ENCODE peak calls at places on chromosomes 7 and 10, in five cellular contexts. One of them, this sample, is unnamed.

GRCh38 chr7:121953164-121953563 is 80.2 kb downstream of the PTPRZ1 start:
- DNase-seq in neuronal stem cell: no peak
- DNase-seq in IMR-90: no peak
- DNase-seq in mesenchymal stem cell: no peak
- DNase-seq in H1: no peak
- DNase-seq in this sample: no peak

GRCh38 chr10:69715156-69715898 is 85.3 kb downstream of the FAM241B start:
- DNase-seq in neuronal stem cell: no peak
- DNase-seq in IMR-90: peak
- DNase-seq in mesenchymal stem cell: peak
- DNase-seq in H1: no peak
- DNase-seq in this sample: no peak

GRCh38 chr7:39592586-39592985 is 26.4 kb downstream of the YAE1 start:
- DNase-seq in neuronal stem cell: no peak
- DNase-seq in IMR-90: peak
- DNase-seq in mesenchymal stem cell: peak
- DNase-seq in H1: no peak
- DNase-seq in this sample: peak

GRCh38 chr7:55365103-55365679 is at the start of gene LANCL2:
- DNase-seq in neuronal stem cell: peak
- DNase-seq in IMR-90: peak
- DNase-seq in mesenchymal stem cell: peak
- DNase-seq in H1: no peak
- DNase-seq in this sample: peak

GRCh38 chr7:131027287-131027773 is 293.3 kb upstream of the KLF14 start:
- DNase-seq in neuronal stem cell: no peak
- DNase-seq in IMR-90: peak
- DNase-seq in mesenchymal stem cell: peak
- DNase-seq in H1: no peak
- DNase-seq in this sample: peak

GRCh38 chr7:141072548-141073172 is 1.2 kb upstream of the TMEM178B start:
- DNase-seq in neuronal stem cell: peak
- DNase-seq in IMR-90: peak
- DNase-seq in mesenchymal stem cell: peak
- DNase-seq in H1: peak
- DNase-seq in this sample: peak

GRCh38 chr10:76558996-76559888 is 1078.4 kb downstream of the KCNMA1 start:
- DNase-seq in neuronal stem cell: no peak
- DNase-seq in IMR-90: peak
- DNase-seq in mesenchymal stem cell: peak
- DNase-seq in H1: no peak
- DNase-seq in this sample: no peak

GRCh38 chr10:126924915-126925300 is 19.7 kb downstream of the DOCK1 start:
- DNase-seq in neuronal stem cell: no peak
- DNase-seq in IMR-90: peak
- DNase-seq in mesenchymal stem cell: no peak
- DNase-seq in H1: no peak
- DNase-seq in this sample: peak

GRCh38 chr10:14906765-14907164 is 28.1 kb downstream of the SUV39H2 start:
- DNase-seq in neuronal stem cell: no peak
- DNase-seq in IMR-90: no peak
- DNase-seq in mesenchymal stem cell: no peak
- DNase-seq in H1: no peak
- DNase-seq in this sample: no peak

GRCh38 chr10:89861584-89862287 is 160.3 kb downstream of the KIF20B start:
- DNase-seq in neuronal stem cell: no peak
- DNase-seq in IMR-90: peak
- DNase-seq in mesenchymal stem cell: peak
- DNase-seq in H1: no peak
- DNase-seq in this sample: peak

GRCh38 chr10:61078542-61078941 is 134.6 kb upstream of the RHOBTB1 start:
- DNase-seq in neuronal stem cell: no peak
- DNase-seq in IMR-90: peak
- DNase-seq in mesenchymal stem cell: peak
- DNase-seq in H1: no peak
- DNase-seq in this sample: no peak

GRCh38 chr7:107506683-107507339 is 37.0 kb downstream of the GPR22 start:
- DNase-seq in neuronal stem cell: no peak
- DNase-seq in IMR-90: peak
- DNase-seq in mesenchymal stem cell: no peak
- DNase-seq in H1: no peak
- DNase-seq in this sample: peak

GRCh38 chr7:130831817-130832481 is 97.9 kb upstream of the KLF14 start:
- DNase-seq in neuronal stem cell: peak
- DNase-seq in IMR-90: peak
- DNase-seq in mesenchymal stem cell: peak
- DNase-seq in H1: no peak
- DNase-seq in this sample: peak

GRCh38 chr10:3735175-3735574 is 49.8 kb downstream of the KLF6 start:
- DNase-seq in neuronal stem cell: no peak
- DNase-seq in IMR-90: no peak
- DNase-seq in mesenchymal stem cell: no peak
- DNase-seq in H1: no peak
- DNase-seq in this sample: no peak

GRCh38 chr7:95470452-95470851 is 15.3 kb upstream of the ASB4 start:
- DNase-seq in neuronal stem cell: no peak
- DNase-seq in IMR-90: peak
- DNase-seq in mesenchymal stem cell: peak
- DNase-seq in H1: no peak
- DNase-seq in this sample: no peak

GRCh38 chr7:130894146-130895005 is 160.4 kb upstream of the KLF14 start:
- DNase-seq in neuronal stem cell: no peak
- DNase-seq in IMR-90: peak
- DNase-seq in mesenchymal stem cell: peak
- DNase-seq in H1: no peak
- DNase-seq in this sample: no peak

GRCh38 chr10:83816942-83817341 is 322.4 kb upstream of the GHITM start:
- DNase-seq in neuronal stem cell: no peak
- DNase-seq in IMR-90: no peak
- DNase-seq in mesenchymal stem cell: no peak
- DNase-seq in H1: no peak
- DNase-seq in this sample: no peak

GRCh38 chr7:132723506-132724081 is 147.3 kb upstream of the PLXNA4 start:
- DNase-seq in neuronal stem cell: no peak
- DNase-seq in IMR-90: no peak
- DNase-seq in mesenchymal stem cell: no peak
- DNase-seq in H1: no peak
- DNase-seq in this sample: no peak

GRCh38 chr10:119364941-119365340 is 157.6 kb downstream of the GRK5 start:
- DNase-seq in neuronal stem cell: no peak
- DNase-seq in IMR-90: peak
- DNase-seq in mesenchymal stem cell: no peak
- DNase-seq in H1: no peak
- DNase-seq in this sample: no peak

GRCh38 chr10:125153693-125154490 is 6.5 kb downstream of the CTBP2 start:
- DNase-seq in neuronal stem cell: no peak
- DNase-seq in IMR-90: peak
- DNase-seq in mesenchymal stem cell: peak
- DNase-seq in H1: no peak
- DNase-seq in this sample: no peak

GRCh38 chr7:93910076-93910994 is 4.0 kb downstream of the GNGT1 start:
- DNase-seq in neuronal stem cell: no peak
- DNase-seq in IMR-90: peak
- DNase-seq in mesenchymal stem cell: peak
- DNase-seq in H1: no peak
- DNase-seq in this sample: no peak

GRCh38 chr7:127514499-127514898 is 70.9 kb downstream of the GCC1 start:
- DNase-seq in neuronal stem cell: no peak
- DNase-seq in IMR-90: peak
- DNase-seq in mesenchymal stem cell: peak
- DNase-seq in H1: no peak
- DNase-seq in this sample: no peak

DNA sequence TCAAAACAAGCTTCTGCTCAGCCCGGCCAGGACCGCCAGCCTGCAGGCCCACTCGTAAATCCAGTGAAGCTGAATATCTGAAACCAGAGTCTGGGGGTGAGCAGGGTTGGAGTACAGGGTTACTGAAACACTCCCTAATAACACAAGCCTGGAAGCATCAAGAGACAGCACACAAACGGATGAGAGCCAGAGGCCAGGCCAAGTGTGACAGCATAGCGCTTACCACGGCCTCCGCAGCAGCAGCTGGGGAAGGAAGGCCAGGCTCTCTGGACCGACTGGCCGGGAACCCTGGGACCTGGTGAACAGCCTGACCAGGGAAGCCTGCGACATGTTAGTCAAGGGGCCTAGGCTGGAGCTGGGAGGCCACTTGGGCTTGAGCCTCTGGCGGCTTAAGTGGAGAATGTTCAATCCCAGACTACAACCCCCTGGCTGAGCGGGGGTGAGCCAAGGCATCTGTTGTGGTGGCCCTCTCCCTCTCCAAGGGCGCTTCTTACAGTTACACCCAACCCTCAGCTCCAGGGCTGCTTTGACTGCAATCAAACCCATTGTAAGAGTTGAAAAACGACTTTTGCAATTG is 21.7 kb upstream of the RNF32 start:
- DNase-seq in neuronal stem cell: no peak
- DNase-seq in IMR-90: no peak
- DNase-seq in mesenchymal stem cell: no peak
- DNase-seq in H1: no peak
- DNase-seq in this sample: no peak
- H2BK120ac ChIP-seq in neuronal stem cell: no peak
- H2BK120ac ChIP-seq in IMR-90: no peak
- H2BK120ac ChIP-seq in mesenchymal stem cell: no peak
- H2BK120ac ChIP-seq in H1: peak
- H2BK120ac ChIP-seq in this sample: peak

GRCh38 chr7:75739796-75740672 is 1.3 kb upstream of the HIP1 start:
- DNase-seq in neuronal stem cell: peak
- DNase-seq in IMR-90: peak
- DNase-seq in mesenchymal stem cell: peak
- DNase-seq in H1: no peak
- DNase-seq in this sample: no peak
- H3K18ac ChIP-seq in neuronal stem cell: peak
- H3K18ac ChIP-seq in IMR-90: no peak
- H3K18ac ChIP-seq in mesenchymal stem cell: peak
- H3K18ac ChIP-seq in H1: peak
- H3K18ac ChIP-seq in this sample: no peak

GRCh38 chr7:22670422-22670815 is 56.6 kb upstream of the IL6 start:
- DNase-seq in neuronal stem cell: no peak
- DNase-seq in IMR-90: no peak
- DNase-seq in mesenchymal stem cell: no peak
- DNase-seq in H1: no peak
- DNase-seq in this sample: no peak
- H4K8ac ChIP-seq in neuronal stem cell: no peak
- H4K8ac ChIP-seq in IMR-90: peak
- H4K8ac ChIP-seq in mesenchymal stem cell: peak
- H4K8ac ChIP-seq in H1: no peak
- H4K8ac ChIP-seq in this sample: no peak

DNA sequence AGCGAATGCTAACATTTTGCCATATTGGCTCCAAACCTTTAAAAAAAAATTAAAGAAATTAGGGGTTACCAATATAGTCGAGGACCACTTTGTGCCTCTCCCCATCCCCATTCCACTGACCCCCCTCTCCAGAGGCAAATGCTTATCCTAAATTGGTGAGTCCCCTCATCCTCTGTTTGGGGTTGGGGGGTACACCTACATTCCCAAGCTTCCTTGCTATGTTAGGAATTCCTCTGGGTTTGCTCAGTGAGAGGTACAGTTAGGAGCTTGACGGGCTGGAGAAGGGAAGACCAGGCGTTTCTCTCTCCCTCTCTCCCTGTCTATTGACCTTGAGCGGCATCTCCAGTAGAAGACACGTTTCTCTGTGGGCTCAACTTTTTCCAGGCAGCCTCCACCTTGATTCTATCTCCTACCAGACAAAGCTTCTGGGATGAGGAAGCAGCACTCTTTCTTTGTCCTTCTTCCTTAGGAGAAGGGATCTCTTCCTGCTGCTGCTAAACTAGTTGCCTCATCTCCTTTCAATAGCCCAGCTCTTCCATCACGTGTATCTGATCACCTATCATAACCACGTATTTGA is 6.6 kb upstream of the AKR1B15 start:
- DNase-seq in neuronal stem cell: no peak
- DNase-seq in IMR-90: no peak
- DNase-seq in mesenchymal stem cell: no peak
- DNase-seq in H1: no peak
- DNase-seq in this sample: no peak
- H2BK120ac ChIP-seq in neuronal stem cell: no peak
- H2BK120ac ChIP-seq in IMR-90: no peak
- H2BK120ac ChIP-seq in mesenchymal stem cell: no peak
- H2BK120ac ChIP-seq in H1: no peak
- H2BK120ac ChIP-seq in this sample: no peak

This sample was measured in trophoblast cell.